ENCODE peak calls at places on chromosomes 11 and 22, in seven cellular contexts. One of them, this sample, is unnamed.

GRCh38 chr11:8963569-8964323 is 496 bp downstream of the TMEM9B start:
- DNase-seq in neural crest cell: no peak
- DNase-seq in stimulated activated CD8-positive, alpha-beta memory T cell treated with anti-CD3 and anti-CD28 coated beads, Interleukin-15, amount 100 ng/mL, for 1 hour: peak; percentile 55
- DNase-seq in kidney glomerular epithelial cell: peak; percentile 89
- DNase-seq in GDM1: peak; percentile 77
- DNase-seq in fibroblast of the aortic adventitia: peak; percentile 56
- DNase-seq in naive thymus-derived CD4-positive, alpha-beta T cell: no peak
- DNase-seq in this sample: peak; percentile 86

GRCh38 chr22:21937041-21937820 is 15.4 kb downstream of the PPM1F start:
- DNase-seq in neural crest cell: no peak
- DNase-seq in stimulated activated CD8-positive, alpha-beta memory T cell treated with anti-CD3 and anti-CD28 coated beads, Interleukin-15, amount 100 ng/mL, for 1 hour: no peak
- DNase-seq in kidney glomerular epithelial cell: no peak
- DNase-seq in GDM1: no peak
- DNase-seq in fibroblast of the aortic adventitia: peak; percentile 33
- DNase-seq in naive thymus-derived CD4-positive, alpha-beta T cell: no peak
- DNase-seq in this sample: no peak

GRCh38 chr22:24406322-24407277 is 20.8 kb upstream of the ADORA2A start:
- DNase-seq in neural crest cell: no peak
- DNase-seq in stimulated activated CD8-positive, alpha-beta memory T cell treated with anti-CD3 and anti-CD28 coated beads, Interleukin-15, amount 100 ng/mL, for 1 hour: no peak
- DNase-seq in kidney glomerular epithelial cell: no peak
- DNase-seq in GDM1: no peak
- DNase-seq in fibroblast of the aortic adventitia: no peak
- DNase-seq in naive thymus-derived CD4-positive, alpha-beta T cell: no peak
- DNase-seq in this sample: no peak

GRCh38 chr11:128548655-128549255 is 38.6 kb downstream of the ETS1 start:
- DNase-seq in neural crest cell: peak; percentile 33
- DNase-seq in stimulated activated CD8-positive, alpha-beta memory T cell treated with anti-CD3 and anti-CD28 coated beads, Interleukin-15, amount 100 ng/mL, for 1 hour: no peak
- DNase-seq in kidney glomerular epithelial cell: no peak
- DNase-seq in GDM1: peak; percentile 62
- DNase-seq in fibroblast of the aortic adventitia: no peak
- DNase-seq in naive thymus-derived CD4-positive, alpha-beta T cell: no peak
- DNase-seq in this sample: peak; percentile 84

GRCh38 chr11:68792400-68792955 is 41.2 kb upstream of the TESMIN start:
- DNase-seq in neural crest cell: no peak
- DNase-seq in stimulated activated CD8-positive, alpha-beta memory T cell treated with anti-CD3 and anti-CD28 coated beads, Interleukin-15, amount 100 ng/mL, for 1 hour: no peak
- DNase-seq in kidney glomerular epithelial cell: no peak
- DNase-seq in GDM1: no peak
- DNase-seq in fibroblast of the aortic adventitia: no peak
- DNase-seq in naive thymus-derived CD4-positive, alpha-beta T cell: no peak
- DNase-seq in this sample: no peak

GRCh38 chr22:42328130-42328821 is 57.8 kb upstream of the TCF20 start:
- DNase-seq in neural crest cell: no peak
- DNase-seq in stimulated activated CD8-positive, alpha-beta memory T cell treated with anti-CD3 and anti-CD28 coated beads, Interleukin-15, amount 100 ng/mL, for 1 hour: no peak
- DNase-seq in kidney glomerular epithelial cell: no peak
- DNase-seq in GDM1: no peak
- DNase-seq in fibroblast of the aortic adventitia: no peak
- DNase-seq in naive thymus-derived CD4-positive, alpha-beta T cell: no peak
- DNase-seq in this sample: no peak

GRCh38 chr22:28983788-28984441 is 77.7 kb downstream of the C22orf31 start:
- DNase-seq in neural crest cell: no peak
- DNase-seq in stimulated activated CD8-positive, alpha-beta memory T cell treated with anti-CD3 and anti-CD28 coated beads, Interleukin-15, amount 100 ng/mL, for 1 hour: no peak
- DNase-seq in kidney glomerular epithelial cell: no peak
- DNase-seq in GDM1: no peak
- DNase-seq in fibroblast of the aortic adventitia: peak; percentile 40
- DNase-seq in naive thymus-derived CD4-positive, alpha-beta T cell: no peak
- DNase-seq in this sample: no peak

GRCh38 chr11:72395993-72396392 is 38.3 kb downstream of the CLPB start:
- DNase-seq in neural crest cell: no peak
- DNase-seq in stimulated activated CD8-positive, alpha-beta memory T cell treated with anti-CD3 and anti-CD28 coated beads, Interleukin-15, amount 100 ng/mL, for 1 hour: no peak
- DNase-seq in kidney glomerular epithelial cell: no peak
- DNase-seq in GDM1: no peak
- DNase-seq in fibroblast of the aortic adventitia: peak; percentile 12
- DNase-seq in naive thymus-derived CD4-positive, alpha-beta T cell: no peak
- DNase-seq in this sample: no peak

GRCh38 chr22:24857576-24857975 is 51.6 kb downstream of the SGSM1 start:
- DNase-seq in neural crest cell: no peak
- DNase-seq in stimulated activated CD8-positive, alpha-beta memory T cell treated with anti-CD3 and anti-CD28 coated beads, Interleukin-15, amount 100 ng/mL, for 1 hour: no peak
- DNase-seq in kidney glomerular epithelial cell: no peak
- DNase-seq in GDM1: no peak
- DNase-seq in fibroblast of the aortic adventitia: no peak
- DNase-seq in naive thymus-derived CD4-positive, alpha-beta T cell: no peak
- DNase-seq in this sample: no peak

GRCh38 chr11:6746086-6746618 is 25.6 kb downstream of the OR2AG2 start:
- DNase-seq in neural crest cell: no peak
- DNase-seq in stimulated activated CD8-positive, alpha-beta memory T cell treated with anti-CD3 and anti-CD28 coated beads, Interleukin-15, amount 100 ng/mL, for 1 hour: no peak
- DNase-seq in kidney glomerular epithelial cell: no peak
- DNase-seq in GDM1: peak; percentile 30
- DNase-seq in fibroblast of the aortic adventitia: no peak
- DNase-seq in naive thymus-derived CD4-positive, alpha-beta T cell: peak; percentile 32
- DNase-seq in this sample: no peak

GRCh38 chr11:119874660-119875238 is 145.7 kb upstream of the NECTIN1 start:
- DNase-seq in neural crest cell: no peak
- DNase-seq in stimulated activated CD8-positive, alpha-beta memory T cell treated with anti-CD3 and anti-CD28 coated beads, Interleukin-15, amount 100 ng/mL, for 1 hour: no peak
- DNase-seq in kidney glomerular epithelial cell: no peak
- DNase-seq in GDM1: no peak
- DNase-seq in fibroblast of the aortic adventitia: no peak
- DNase-seq in naive thymus-derived CD4-positive, alpha-beta T cell: no peak
- DNase-seq in this sample: no peak

GRCh38 chr11:64858467-64859401 is 14.3 kb upstream of the CDC42BPG start:
- DNase-seq in neural crest cell: no peak
- DNase-seq in stimulated activated CD8-positive, alpha-beta memory T cell treated with anti-CD3 and anti-CD28 coated beads, Interleukin-15, amount 100 ng/mL, for 1 hour: no peak
- DNase-seq in kidney glomerular epithelial cell: no peak
- DNase-seq in GDM1: no peak
- DNase-seq in fibroblast of the aortic adventitia: no peak
- DNase-seq in naive thymus-derived CD4-positive, alpha-beta T cell: no peak
- DNase-seq in this sample: peak; percentile 56

GRCh38 chr11:132941024-132941646 is 591.2 kb downstream of the OPCML start:
- DNase-seq in neural crest cell: peak; percentile 30
- DNase-seq in stimulated activated CD8-positive, alpha-beta memory T cell treated with anti-CD3 and anti-CD28 coated beads, Interleukin-15, amount 100 ng/mL, for 1 hour: no peak
- DNase-seq in kidney glomerular epithelial cell: peak; percentile 35
- DNase-seq in GDM1: no peak
- DNase-seq in fibroblast of the aortic adventitia: peak; percentile 42
- DNase-seq in naive thymus-derived CD4-positive, alpha-beta T cell: no peak
- DNase-seq in this sample: no peak

GRCh38 chr11:66184728-66185127 is 83.7 kb upstream of the RAB1B start:
- DNase-seq in neural crest cell: no peak
- DNase-seq in stimulated activated CD8-positive, alpha-beta memory T cell treated with anti-CD3 and anti-CD28 coated beads, Interleukin-15, amount 100 ng/mL, for 1 hour: no peak
- DNase-seq in kidney glomerular epithelial cell: no peak
- DNase-seq in GDM1: no peak
- DNase-seq in fibroblast of the aortic adventitia: no peak
- DNase-seq in naive thymus-derived CD4-positive, alpha-beta T cell: no peak
- DNase-seq in this sample: no peak

GRCh38 chr11:35305670-35306382 is 113.5 kb downstream of the SLC1A2 start:
- DNase-seq in neural crest cell: peak; percentile 22
- DNase-seq in stimulated activated CD8-positive, alpha-beta memory T cell treated with anti-CD3 and anti-CD28 coated beads, Interleukin-15, amount 100 ng/mL, for 1 hour: peak; percentile 8
- DNase-seq in kidney glomerular epithelial cell: no peak
- DNase-seq in GDM1: peak; percentile 24
- DNase-seq in fibroblast of the aortic adventitia: peak; percentile 49
- DNase-seq in naive thymus-derived CD4-positive, alpha-beta T cell: no peak
- DNase-seq in this sample: no peak

GRCh38 chr11:216081-216974 is 8.8 kb downstream of the RIC8A start:
- DNase-seq in neural crest cell: no peak
- DNase-seq in stimulated activated CD8-positive, alpha-beta memory T cell treated with anti-CD3 and anti-CD28 coated beads, Interleukin-15, amount 100 ng/mL, for 1 hour: no peak
- DNase-seq in kidney glomerular epithelial cell: no peak
- DNase-seq in GDM1: no peak
- DNase-seq in fibroblast of the aortic adventitia: no peak
- DNase-seq in naive thymus-derived CD4-positive, alpha-beta T cell: no peak
- DNase-seq in this sample: no peak

GRCh38 chr11:45087761-45088160 is 58.7 kb upstream of the PRDM11 start:
- DNase-seq in neural crest cell: peak; percentile 53
- DNase-seq in stimulated activated CD8-positive, alpha-beta memory T cell treated with anti-CD3 and anti-CD28 coated beads, Interleukin-15, amount 100 ng/mL, for 1 hour: no peak
- DNase-seq in kidney glomerular epithelial cell: no peak
- DNase-seq in GDM1: no peak
- DNase-seq in fibroblast of the aortic adventitia: no peak
- DNase-seq in naive thymus-derived CD4-positive, alpha-beta T cell: no peak
- DNase-seq in this sample: no peak

GRCh38 chr11:64253481-64253880 is 2.2 kb downstream of the PLCB3 start:
- DNase-seq in neural crest cell: no peak
- DNase-seq in stimulated activated CD8-positive, alpha-beta memory T cell treated with anti-CD3 and anti-CD28 coated beads, Interleukin-15, amount 100 ng/mL, for 1 hour: no peak
- DNase-seq in kidney glomerular epithelial cell: no peak
- DNase-seq in GDM1: no peak
- DNase-seq in fibroblast of the aortic adventitia: no peak
- DNase-seq in naive thymus-derived CD4-positive, alpha-beta T cell: no peak
- DNase-seq in this sample: no peak

GRCh38 chr11:57392421-57393105 is 2.1 kb upstream of the PRG2 start:
- DNase-seq in neural crest cell: no peak
- DNase-seq in stimulated activated CD8-positive, alpha-beta memory T cell treated with anti-CD3 and anti-CD28 coated beads, Interleukin-15, amount 100 ng/mL, for 1 hour: no peak
- DNase-seq in kidney glomerular epithelial cell: no peak
- DNase-seq in GDM1: no peak
- DNase-seq in fibroblast of the aortic adventitia: no peak
- DNase-seq in naive thymus-derived CD4-positive, alpha-beta T cell: no peak
- DNase-seq in this sample: no peak

GRCh38 chr22:19819911-19820879 is 34.5 kb downstream of the GNB1L start:
- DNase-seq in neural crest cell: no peak
- DNase-seq in stimulated activated CD8-positive, alpha-beta memory T cell treated with anti-CD3 and anti-CD28 coated beads, Interleukin-15, amount 100 ng/mL, for 1 hour: no peak
- DNase-seq in kidney glomerular epithelial cell: no peak
- DNase-seq in GDM1: no peak
- DNase-seq in fibroblast of the aortic adventitia: no peak
- DNase-seq in naive thymus-derived CD4-positive, alpha-beta T cell: no peak
- DNase-seq in this sample: no peak

GRCh38 chr22:46846154-46846831 is 83.8 kb downstream of the TBC1D22A start:
- DNase-seq in neural crest cell: no peak
- DNase-seq in stimulated activated CD8-positive, alpha-beta memory T cell treated with anti-CD3 and anti-CD28 coated beads, Interleukin-15, amount 100 ng/mL, for 1 hour: no peak
- DNase-seq in kidney glomerular epithelial cell: no peak
- DNase-seq in GDM1: no peak
- DNase-seq in fibroblast of the aortic adventitia: no peak
- DNase-seq in naive thymus-derived CD4-positive, alpha-beta T cell: no peak
- DNase-seq in this sample: no peak

GRCh38 chr11:102849319-102849718 is 5.9 kb upstream of the MMP3 start:
- DNase-seq in neural crest cell: no peak
- DNase-seq in stimulated activated CD8-positive, alpha-beta memory T cell treated with anti-CD3 and anti-CD28 coated beads, Interleukin-15, amount 100 ng/mL, for 1 hour: no peak
- DNase-seq in kidney glomerular epithelial cell: no peak
- DNase-seq in GDM1: no peak
- DNase-seq in fibroblast of the aortic adventitia: peak; percentile 61
- DNase-seq in naive thymus-derived CD4-positive, alpha-beta T cell: no peak
- DNase-seq in this sample: no peak

GRCh38 chr22:44746836-44747519 is 5.4 kb upstream of the ARHGAP8 start:
- DNase-seq in neural crest cell: no peak
- DNase-seq in stimulated activated CD8-positive, alpha-beta memory T cell treated with anti-CD3 and anti-CD28 coated beads, Interleukin-15, amount 100 ng/mL, for 1 hour: no peak
- DNase-seq in kidney glomerular epithelial cell: peak; percentile 54
- DNase-seq in GDM1: no peak
- DNase-seq in fibroblast of the aortic adventitia: no peak
- DNase-seq in naive thymus-derived CD4-positive, alpha-beta T cell: no peak
- DNase-seq in this sample: no peak

GRCh38 chr11:64015510-64015909 is 20.2 kb upstream of the FLRT1 start:
- DNase-seq in neural crest cell: no peak
- DNase-seq in stimulated activated CD8-positive, alpha-beta memory T cell treated with anti-CD3 and anti-CD28 coated beads, Interleukin-15, amount 100 ng/mL, for 1 hour: no peak
- DNase-seq in kidney glomerular epithelial cell: no peak
- DNase-seq in GDM1: no peak
- DNase-seq in fibroblast of the aortic adventitia: no peak
- DNase-seq in naive thymus-derived CD4-positive, alpha-beta T cell: no peak
- DNase-seq in this sample: no peak

GRCh38 chr22:31206896-31207687 is 5.0 kb upstream of the LIMK2 start:
- DNase-seq in neural crest cell: no peak
- DNase-seq in stimulated activated CD8-positive, alpha-beta memory T cell treated with anti-CD3 and anti-CD28 coated beads, Interleukin-15, amount 100 ng/mL, for 1 hour: no peak
- DNase-seq in kidney glomerular epithelial cell: no peak
- DNase-seq in GDM1: no peak
- DNase-seq in fibroblast of the aortic adventitia: peak; percentile 43
- DNase-seq in naive thymus-derived CD4-positive, alpha-beta T cell: no peak
- DNase-seq in this sample: peak; percentile 58

This sample was measured in left cardiac atrium.